ENCODE peak calls at places on chromosomes 7 and 10, in seven cellular contexts. One of them, this sample, is unnamed.

GRCh38 chr10:131184503-131184902 is 127.0 kb downstream of the TCERG1L start:
- DNase-seq in right lobe of liver: no peak
- DNase-seq in pancreas: no peak
- DNase-seq in ovary: no peak
- DNase-seq in neuronal stem cell: no peak
- DNase-seq in GM23248: no peak
- DNase-seq in body of pancreas: no peak
- DNase-seq in this sample: no peak

GRCh38 chr7:74059681-74060588 is 23.7 kb upstream of the LIMK1 start:
- DNase-seq in GM23248: no peak
- DNase-seq in neuronal stem cell: no peak
- DNase-seq in ovary: no peak
- DNase-seq in pancreas: peak; percentile 97
- DNase-seq in body of pancreas: peak; percentile 97
- DNase-seq in right lobe of liver: peak; percentile 93
- DNase-seq in this sample: peak; percentile 65

GRCh38 chr10:47027108-47027811 is 116.0 kb downstream of the PTPN20 start:
- DNase-seq in neuronal stem cell: no peak
- DNase-seq in right lobe of liver: peak; percentile 14
- DNase-seq in ovary: no peak
- DNase-seq in pancreas: no peak
- DNase-seq in GM23248: no peak
- DNase-seq in body of pancreas: no peak
- DNase-seq in this sample: peak; percentile 19

GRCh38 chr10:74417397-74417796 is 266.4 kb downstream of the ADK start:
- DNase-seq in ovary: no peak
- DNase-seq in body of pancreas: no peak
- DNase-seq in pancreas: no peak
- DNase-seq in neuronal stem cell: no peak
- DNase-seq in right lobe of liver: no peak
- DNase-seq in GM23248: no peak
- DNase-seq in this sample: no peak

GRCh38 chr10:78977761-78978305 is 90.9 kb upstream of the ZMIZ1 start:
- DNase-seq in GM23248: peak; percentile 92
- DNase-seq in right lobe of liver: peak; percentile 70
- DNase-seq in body of pancreas: peak; percentile 67
- DNase-seq in ovary: peak; percentile 85
- DNase-seq in neuronal stem cell: no peak
- DNase-seq in pancreas: no peak
- DNase-seq in this sample: peak; percentile 83

GRCh38 chr7:5692112-5692844 is 89.2 kb downstream of the RNF216 start:
- DNase-seq in pancreas: peak; percentile 23
- DNase-seq in neuronal stem cell: no peak
- DNase-seq in right lobe of liver: no peak
- DNase-seq in GM23248: peak; percentile 99
- DNase-seq in ovary: peak; percentile 84
- DNase-seq in body of pancreas: peak; percentile 78
- DNase-seq in this sample: no peak

GRCh38 chr10:86402283-86402931 is 35.8 kb upstream of the GRID1 start:
- DNase-seq in neuronal stem cell: no peak
- DNase-seq in ovary: no peak
- DNase-seq in GM23248: peak; percentile 67
- DNase-seq in pancreas: no peak
- DNase-seq in body of pancreas: no peak
- DNase-seq in right lobe of liver: no peak
- DNase-seq in this sample: no peak

GRCh38 chr7:8190121-8190895 is 71.7 kb downstream of the ICA1 start:
- DNase-seq in ovary: peak; percentile 60
- DNase-seq in neuronal stem cell: peak; percentile 54
- DNase-seq in GM23248: peak; percentile 66
- DNase-seq in right lobe of liver: no peak
- DNase-seq in body of pancreas: peak; percentile 64
- DNase-seq in pancreas: no peak
- DNase-seq in this sample: no peak

GRCh38 chr10:93856349-93857140 is 37.2 kb upstream of the SLC35G1 start:
- DNase-seq in right lobe of liver: no peak
- DNase-seq in body of pancreas: no peak
- DNase-seq in ovary: no peak
- DNase-seq in GM23248: no peak
- DNase-seq in pancreas: no peak
- DNase-seq in neuronal stem cell: no peak
- DNase-seq in this sample: no peak

GRCh38 chr10:117163061-117163953 is 25.2 kb upstream of the VAX1 start:
- DNase-seq in right lobe of liver: peak; percentile 23
- DNase-seq in body of pancreas: peak; percentile 6
- DNase-seq in GM23248: peak; percentile 20
- DNase-seq in pancreas: no peak
- DNase-seq in neuronal stem cell: peak; percentile 67
- DNase-seq in ovary: no peak
- DNase-seq in this sample: no peak

DNA sequence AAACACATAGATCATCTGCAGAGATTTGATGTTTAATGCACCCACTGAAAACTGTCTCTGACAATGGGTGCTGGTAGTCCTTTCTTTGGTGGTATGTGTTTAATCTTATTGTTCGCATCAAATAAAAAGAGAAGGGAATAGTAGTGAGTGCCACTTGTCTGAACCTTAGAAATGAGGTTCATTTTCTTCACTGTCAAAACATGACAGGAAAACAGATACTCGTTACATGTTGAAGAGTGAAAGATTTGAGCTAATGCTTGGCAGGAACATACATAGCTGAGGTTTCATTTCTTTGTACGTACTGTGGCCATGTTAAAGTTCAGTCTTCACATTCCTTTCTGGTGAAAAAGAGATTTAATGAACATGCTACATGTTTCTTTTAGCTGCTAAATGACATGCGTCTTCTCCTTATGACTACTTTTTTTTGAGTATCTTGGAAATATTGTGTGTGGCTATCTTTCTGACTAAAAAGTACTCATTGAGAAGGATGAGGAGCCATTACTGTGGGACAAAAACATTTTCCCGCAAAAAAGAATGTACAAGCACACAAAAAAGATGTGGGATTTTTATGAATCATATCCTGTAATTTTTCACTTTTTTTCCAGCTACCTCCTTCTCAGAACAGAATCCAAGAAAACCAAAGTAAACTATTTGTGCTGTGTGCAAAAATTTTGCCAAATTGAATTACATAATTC is 108.0 kb downstream of the TWIST1 start:
- DNase-seq in right lobe of liver: no peak
- DNase-seq in body of pancreas: no peak
- DNase-seq in neuronal stem cell: no peak
- DNase-seq in pancreas: no peak
- DNase-seq in GM23248: peak; percentile 61
- DNase-seq in ovary: no peak
- DNase-seq in this sample: no peak
- H3K27ac ChIP-seq in right lobe of liver: no peak overlapping the region
- H3K27ac ChIP-seq in body of pancreas: no peak overlapping the region
- H3K27ac ChIP-seq in neuronal stem cell: no peak overlapping the region
- H3K27ac ChIP-seq in pancreas: no peak overlapping the region
- H3K27ac ChIP-seq in GM23248: peak overlapping the region; percentile 37
- H3K27ac ChIP-seq in ovary: no peak overlapping the region
- H3K27ac ChIP-seq in this sample: no peak overlapping the region

DNA sequence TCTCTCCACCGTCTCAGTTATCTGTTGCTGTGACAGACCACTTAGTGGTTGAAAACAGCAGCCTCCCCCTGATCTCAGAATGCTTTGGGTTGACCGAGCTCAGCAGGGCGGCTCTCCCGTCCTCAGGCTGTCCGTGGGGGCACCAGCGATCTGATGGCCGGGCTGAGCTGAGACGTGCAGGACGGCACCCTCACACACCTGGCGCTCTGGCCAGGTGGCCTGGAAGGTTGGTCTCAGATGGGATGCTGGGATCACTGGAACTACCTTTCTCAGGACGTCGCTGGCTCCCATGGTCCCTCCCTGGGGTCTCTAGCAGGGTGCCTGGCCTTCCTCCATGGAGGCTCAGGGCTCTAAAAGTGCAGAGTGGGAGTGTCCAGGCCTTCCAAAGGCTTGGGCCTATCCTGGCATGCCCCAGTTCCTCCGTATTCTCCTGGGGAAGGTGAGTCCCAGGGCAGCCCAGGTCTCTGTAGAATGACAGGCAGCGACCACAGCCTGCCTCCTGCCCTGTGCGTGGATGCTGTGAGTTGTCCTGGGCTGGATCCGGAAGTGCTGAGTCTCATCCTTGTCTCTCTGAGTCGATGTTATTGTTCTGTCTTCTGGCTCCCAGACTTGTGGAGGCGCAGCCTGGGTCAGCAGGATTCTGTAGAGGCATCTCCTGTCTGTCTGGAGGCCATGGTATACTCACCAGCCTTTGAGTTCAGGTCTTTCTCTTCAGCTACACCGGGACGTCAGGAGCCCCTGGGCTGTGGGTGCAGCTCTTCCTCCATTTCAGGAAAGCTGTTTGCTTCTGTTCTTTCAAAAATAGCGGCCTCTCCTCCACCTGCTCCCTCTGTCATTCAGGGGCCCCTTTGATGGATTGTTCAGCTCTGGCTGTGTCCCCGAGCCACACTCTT is 12.1 kb upstream of the PWWP2B start:
- DNase-seq in neuronal stem cell: no peak
- DNase-seq in body of pancreas: peak; percentile 2
- DNase-seq in pancreas: no peak
- DNase-seq in right lobe of liver: no peak
- DNase-seq in GM23248: peak; percentile 27
- DNase-seq in ovary: no peak
- DNase-seq in this sample: peak; percentile 51
- H3K4me3 ChIP-seq in neuronal stem cell: no peak overlapping the region
- H3K4me3 ChIP-seq in body of pancreas: no peak overlapping the region
- H3K4me3 ChIP-seq in pancreas: no peak overlapping the region
- H3K4me3 ChIP-seq in right lobe of liver: no peak overlapping the region
- H3K4me3 ChIP-seq in GM23248: no peak overlapping the region
- H3K4me3 ChIP-seq in ovary: no peak overlapping the region
- H3K4me3 ChIP-seq in this sample: no peak overlapping the region

GRCh38 chr7:106415433-106415832 is 130.7 kb upstream of the NAMPT start:
- DNase-seq in ovary: no peak
- DNase-seq in pancreas: no peak
- DNase-seq in body of pancreas: no peak
- DNase-seq in GM23248: no peak
- DNase-seq in right lobe of liver: no peak
- DNase-seq in neuronal stem cell: no peak
- DNase-seq in this sample: no peak

GRCh38 chr7:106416430-106416829 is 131.6 kb upstream of the NAMPT start:
- DNase-seq in pancreas: no peak
- DNase-seq in neuronal stem cell: no peak
- DNase-seq in GM23248: no peak
- DNase-seq in ovary: no peak
- DNase-seq in right lobe of liver: no peak
- DNase-seq in body of pancreas: no peak
- DNase-seq in this sample: no peak

GRCh38 chr7:106418526-106418925 is 133.7 kb upstream of the NAMPT start:
- DNase-seq in body of pancreas: no peak
- DNase-seq in GM23248: no peak
- DNase-seq in pancreas: no peak
- DNase-seq in neuronal stem cell: no peak
- DNase-seq in ovary: no peak
- DNase-seq in right lobe of liver: no peak
- DNase-seq in this sample: no peak

GRCh38 chr7:106418094-106418493 is 133.3 kb upstream of the NAMPT start:
- DNase-seq in pancreas: peak; percentile 25
- DNase-seq in body of pancreas: peak; percentile 76
- DNase-seq in neuronal stem cell: no peak
- DNase-seq in right lobe of liver: no peak
- DNase-seq in ovary: no peak
- DNase-seq in GM23248: peak; percentile 37
- DNase-seq in this sample: no peak

DNA sequence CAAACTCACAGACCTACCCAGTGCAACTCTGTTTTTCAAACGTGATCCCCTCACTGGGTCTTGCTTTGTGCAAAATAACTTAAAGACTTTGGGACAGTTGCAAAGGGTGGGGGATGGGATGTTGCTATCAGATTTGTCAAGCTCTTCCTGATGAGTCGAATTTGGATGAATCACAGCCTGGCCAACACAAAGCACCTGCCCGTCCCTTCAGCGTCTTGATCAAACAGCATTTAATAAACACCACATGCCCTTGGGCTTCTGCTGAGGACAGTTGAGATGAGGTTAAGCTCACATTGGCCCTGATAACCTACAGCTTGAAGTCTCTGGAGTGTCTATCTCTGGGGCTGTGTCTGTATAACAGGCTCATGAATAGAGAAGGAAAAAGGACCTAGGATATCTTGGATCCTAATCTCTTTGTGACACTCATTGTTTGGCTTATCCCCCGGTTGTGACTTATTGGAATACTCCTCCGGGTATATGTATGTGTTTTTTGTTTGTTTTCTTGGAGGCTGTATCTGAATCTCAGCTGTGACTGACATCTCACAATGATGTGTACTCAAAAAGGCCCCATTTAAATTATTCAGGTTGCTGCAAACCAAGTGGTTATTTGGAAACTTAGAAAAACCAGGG is 132.6 kb upstream of the NAMPT start:
- DNase-seq in pancreas: no peak
- DNase-seq in body of pancreas: no peak
- DNase-seq in ovary: no peak
- DNase-seq in GM23248: no peak
- DNase-seq in neuronal stem cell: no peak
- DNase-seq in right lobe of liver: peak; percentile 33
- DNase-seq in this sample: no peak
- H3K4me1 ChIP-seq in pancreas: peaks cover 17% of the 10 kb centered on the region
- H3K4me1 ChIP-seq in body of pancreas: peaks cover 56% of the 10 kb centered on the region
- H3K4me1 ChIP-seq in ovary: peaks cover 5% of the 10 kb centered on the region
- H3K4me1 ChIP-seq in GM23248: peaks cover 19% of the 10 kb centered on the region
- H3K4me1 ChIP-seq in neuronal stem cell: no peaks in the 10 kb centered on the region
- H3K4me1 ChIP-seq in right lobe of liver: peaks cover 61% of the 10 kb centered on the region
- H3K4me1 ChIP-seq in this sample: peaks cover 73% of the 10 kb centered on the region

GRCh38 chr10:36191009-36191408 is 548.9 kb upstream of the FZD8 start:
- DNase-seq in neuronal stem cell: no peak
- DNase-seq in pancreas: no peak
- DNase-seq in right lobe of liver: no peak
- DNase-seq in body of pancreas: no peak
- DNase-seq in ovary: no peak
- DNase-seq in GM23248: peak; percentile 12
- DNase-seq in this sample: no peak

GRCh38 chr10:36187382-36188042 is 545.4 kb upstream of the FZD8 start:
- DNase-seq in GM23248: no peak
- DNase-seq in ovary: no peak
- DNase-seq in neuronal stem cell: no peak
- DNase-seq in pancreas: no peak
- DNase-seq in right lobe of liver: no peak
- DNase-seq in body of pancreas: no peak
- DNase-seq in this sample: no peak

GRCh38 chr10:36188461-36188860 is 546.4 kb upstream of the FZD8 start:
- DNase-seq in pancreas: no peak
- DNase-seq in GM23248: no peak
- DNase-seq in right lobe of liver: no peak
- DNase-seq in body of pancreas: no peak
- DNase-seq in neuronal stem cell: no peak
- DNase-seq in ovary: no peak
- DNase-seq in this sample: no peak

GRCh38 chr10:36185096-36185495 is 543.0 kb upstream of the FZD8 start:
- DNase-seq in right lobe of liver: no peak
- DNase-seq in ovary: no peak
- DNase-seq in pancreas: no peak
- DNase-seq in body of pancreas: no peak
- DNase-seq in GM23248: no peak
- DNase-seq in neuronal stem cell: no peak
- DNase-seq in this sample: no peak

DNA sequence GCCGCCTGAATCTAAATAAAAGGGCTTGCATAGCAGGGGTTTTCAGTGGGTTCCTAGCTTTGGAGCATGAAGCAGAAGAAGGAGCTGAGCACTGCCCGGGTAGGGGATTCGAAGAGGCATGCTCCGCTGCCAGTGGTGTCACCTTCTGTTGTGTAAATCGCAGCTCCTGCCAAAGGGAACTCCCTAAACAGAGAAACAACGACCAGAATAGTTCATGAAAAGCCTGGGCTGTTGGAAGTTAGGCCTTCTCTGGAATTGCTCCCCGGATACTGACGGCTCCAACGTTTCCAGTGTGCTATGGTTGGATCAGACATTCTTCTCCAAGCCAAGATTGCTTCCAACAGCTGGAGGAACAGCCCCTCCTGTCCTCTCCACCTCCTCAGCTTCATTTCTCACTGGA is 546.0 kb upstream of the FZD8 start:
- DNase-seq in neuronal stem cell: no peak
- DNase-seq in body of pancreas: no peak
- DNase-seq in right lobe of liver: no peak
- DNase-seq in ovary: no peak
- DNase-seq in GM23248: peak; percentile 33
- DNase-seq in pancreas: no peak
- DNase-seq in this sample: no peak
- H3K27ac ChIP-seq in neuronal stem cell: no peak overlapping the region
- H3K27ac ChIP-seq in body of pancreas: no peak overlapping the region
- H3K27ac ChIP-seq in right lobe of liver: no peak overlapping the region
- H3K27ac ChIP-seq in ovary: no peak overlapping the region
- H3K27ac ChIP-seq in GM23248: no peak overlapping the region
- H3K27ac ChIP-seq in pancreas: no peak overlapping the region
- H3K27ac ChIP-seq in this sample: no peak overlapping the region